ENCODE peak calls at places on chromosomes 1 and 21, in five cellular contexts. One of them, this sample, is unnamed.

GRCh38 chr1:160070243-160071163 is 543 bp upstream of the KCNJ10 start:
- DNase-seq in kidney: peak; percentile 88
- DNase-seq in NCI-H2171: peak; percentile 81
- DNase-seq in NCI-H1105: peak; percentile 67
- DNase-seq in amygdala: peak; percentile 87
- DNase-seq in this sample: peak; percentile 74

GRCh38 chr1:244074559-244075171 is 23.6 kb downstream of the ZBTB18 start:
- DNase-seq in kidney: no peak
- DNase-seq in NCI-H1105: no peak
- DNase-seq in amygdala: no peak
- DNase-seq in NCI-H2171: no peak
- DNase-seq in this sample: no peak

GRCh38 chr21:44920694-44921604 is at the start of gene ITGB2:
- DNase-seq in NCI-H2171: no peak
- DNase-seq in kidney: peak; percentile 82
- DNase-seq in amygdala: no peak
- DNase-seq in NCI-H1105: no peak
- DNase-seq in this sample: no peak

GRCh38 chr1:91699339-91699970 is 186.5 kb downstream of the TGFBR3 start:
- DNase-seq in amygdala: no peak
- DNase-seq in NCI-H2171: no peak
- DNase-seq in NCI-H1105: no peak
- DNase-seq in kidney: no peak
- DNase-seq in this sample: no peak

GRCh38 chr1:212814548-212814947 is 22.9 kb downstream of the TATDN3 start:
- DNase-seq in NCI-H1105: no peak
- DNase-seq in amygdala: no peak
- DNase-seq in kidney: no peak
- DNase-seq in NCI-H2171: no peak
- DNase-seq in this sample: no peak

GRCh38 chr1:49051647-49052046 is 275.0 kb upstream of the BEND5 start:
- DNase-seq in NCI-H2171: no peak
- DNase-seq in amygdala: no peak
- DNase-seq in NCI-H1105: no peak
- DNase-seq in kidney: no peak
- DNase-seq in this sample: no peak

GRCh38 chr1:20634594-20635084 is 1.4 kb downstream of the PINK1 start:
- DNase-seq in NCI-H2171: no peak
- DNase-seq in amygdala: no peak
- DNase-seq in kidney: no peak
- DNase-seq in NCI-H1105: peak; percentile 57
- DNase-seq in this sample: no peak

GRCh38 chr1:8763888-8764287 is 53.6 kb downstream of the RERE start:
- DNase-seq in NCI-H2171: no peak
- DNase-seq in amygdala: no peak
- DNase-seq in NCI-H1105: no peak
- DNase-seq in kidney: no peak
- DNase-seq in this sample: peak; percentile 13

GRCh38 chr1:160168609-160169369 is 17.4 kb downstream of the ATP1A4 start:
- DNase-seq in NCI-H1105: no peak
- DNase-seq in NCI-H2171: no peak
- DNase-seq in kidney: no peak
- DNase-seq in amygdala: no peak
- DNase-seq in this sample: no peak

GRCh38 chr1:2636733-2637132 is 3.9 kb upstream of the MMEL1 start:
- DNase-seq in NCI-H1105: no peak
- DNase-seq in amygdala: no peak
- DNase-seq in kidney: no peak
- DNase-seq in NCI-H2171: no peak
- DNase-seq in this sample: no peak

GRCh38 chr1:60833173-60833572 is 249.2 kb upstream of the NFIA start:
- DNase-seq in NCI-H2171: no peak
- DNase-seq in NCI-H1105: no peak
- DNase-seq in kidney: no peak
- DNase-seq in amygdala: no peak
- DNase-seq in this sample: no peak

GRCh38 chr1:204041803-204042505 is 31.0 kb upstream of the SOX13 start:
- DNase-seq in amygdala: no peak
- DNase-seq in kidney: no peak
- DNase-seq in NCI-H2171: no peak
- DNase-seq in NCI-H1105: no peak
- DNase-seq in this sample: no peak

GRCh38 chr1:207329469-207329868 is 8.0 kb downstream of the CD55 start:
- DNase-seq in NCI-H2171: no peak
- DNase-seq in NCI-H1105: no peak
- DNase-seq in kidney: no peak
- DNase-seq in amygdala: no peak
- DNase-seq in this sample: no peak

This sample was measured in endothelial cell of umbilical vein.